ENCODE peak calls at places on chromosomes 6 and 20, in nine cellular contexts. One of them, this sample, is unnamed.

GRCh38 chr20:60512436-60512835 is 554.2 kb downstream of the CDH26 start:
- DNase-seq in stimulated activated naive CD8-positive, alpha-beta T cell treated with anti-CD3 and anti-CD28 coated beads, Interleukin-15, Interleukin-2, amounts not matched to agents 100 U/mL and 50 U/mL, for 24 hours: no peak
- DNase-seq in cardiac fibroblast: peak
- DNase-seq in skeletal muscle cell: peak
- DNase-seq in endothelial cell: no peak
- DNase-seq in H7: no peak
- DNase-seq in T-cell: no peak
- DNase-seq in GM18507: no peak
- DNase-seq in GM03348: peak
- DNase-seq in this sample: peak

GRCh38 chr20:34538671-34539123 is 19.8 kb upstream of the MAP1LC3A start:
- DNase-seq in stimulated activated naive CD8-positive, alpha-beta T cell treated with anti-CD3 and anti-CD28 coated beads, Interleukin-15, Interleukin-2, amounts not matched to agents 100 U/mL and 50 U/mL, for 24 hours: peak
- DNase-seq in cardiac fibroblast: peak
- DNase-seq in skeletal muscle cell: no peak
- DNase-seq in endothelial cell: peak
- DNase-seq in H7: peak
- DNase-seq in T-cell: peak
- DNase-seq in GM18507: peak
- DNase-seq in GM03348: peak
- DNase-seq in this sample: peak

GRCh38 chr6:167404385-167405049 is 79.6 kb downstream of the TTLL2 start:
- DNase-seq in stimulated activated naive CD8-positive, alpha-beta T cell treated with anti-CD3 and anti-CD28 coated beads, Interleukin-15, Interleukin-2, amounts not matched to agents 100 U/mL and 50 U/mL, for 24 hours: no peak
- DNase-seq in cardiac fibroblast: no peak
- DNase-seq in skeletal muscle cell: no peak
- DNase-seq in endothelial cell: no peak
- DNase-seq in H7: peak
- DNase-seq in T-cell: no peak
- DNase-seq in GM18507: no peak
- DNase-seq in GM03348: no peak
- DNase-seq in this sample: no peak

GRCh38 chr6:5125152-5126006 is 40.2 kb downstream of the PPP1R3G start:
- DNase-seq in stimulated activated naive CD8-positive, alpha-beta T cell treated with anti-CD3 and anti-CD28 coated beads, Interleukin-15, Interleukin-2, amounts not matched to agents 100 U/mL and 50 U/mL, for 24 hours: no peak
- DNase-seq in cardiac fibroblast: peak
- DNase-seq in skeletal muscle cell: peak
- DNase-seq in endothelial cell: no peak
- DNase-seq in H7: no peak
- DNase-seq in T-cell: no peak
- DNase-seq in GM18507: no peak
- DNase-seq in GM03348: peak
- DNase-seq in this sample: peak

GRCh38 chr6:18048953-18049630 is 61.7 kb upstream of the KIF13A start:
- DNase-seq in stimulated activated naive CD8-positive, alpha-beta T cell treated with anti-CD3 and anti-CD28 coated beads, Interleukin-15, Interleukin-2, amounts not matched to agents 100 U/mL and 50 U/mL, for 24 hours: no peak
- DNase-seq in cardiac fibroblast: no peak
- DNase-seq in skeletal muscle cell: no peak
- DNase-seq in endothelial cell: no peak
- DNase-seq in H7: no peak
- DNase-seq in T-cell: no peak
- DNase-seq in GM18507: no peak
- DNase-seq in GM03348: no peak
- DNase-seq in this sample: no peak

GRCh38 chr20:53857723-53858236 is 212.6 kb downstream of the BCAS1 start:
- DNase-seq in stimulated activated naive CD8-positive, alpha-beta T cell treated with anti-CD3 and anti-CD28 coated beads, Interleukin-15, Interleukin-2, amounts not matched to agents 100 U/mL and 50 U/mL, for 24 hours: no peak
- DNase-seq in cardiac fibroblast: no peak
- DNase-seq in skeletal muscle cell: no peak
- DNase-seq in endothelial cell: no peak
- DNase-seq in H7: peak
- DNase-seq in T-cell: no peak
- DNase-seq in GM18507: no peak
- DNase-seq in GM03348: no peak
- DNase-seq in this sample: no peak

GRCh38 chr6:106790935-106791334 is 161.6 kb downstream of the QRSL1 start:
- DNase-seq in stimulated activated naive CD8-positive, alpha-beta T cell treated with anti-CD3 and anti-CD28 coated beads, Interleukin-15, Interleukin-2, amounts not matched to agents 100 U/mL and 50 U/mL, for 24 hours: no peak
- DNase-seq in cardiac fibroblast: no peak
- DNase-seq in skeletal muscle cell: no peak
- DNase-seq in endothelial cell: no peak
- DNase-seq in H7: no peak
- DNase-seq in T-cell: no peak
- DNase-seq in GM18507: no peak
- DNase-seq in GM03348: no peak
- DNase-seq in this sample: no peak

GRCh38 chr6:128803911-128804310 is 79.0 kb upstream of the LAMA2 start:
- DNase-seq in stimulated activated naive CD8-positive, alpha-beta T cell treated with anti-CD3 and anti-CD28 coated beads, Interleukin-15, Interleukin-2, amounts not matched to agents 100 U/mL and 50 U/mL, for 24 hours: no peak
- DNase-seq in cardiac fibroblast: peak
- DNase-seq in skeletal muscle cell: peak
- DNase-seq in endothelial cell: no peak
- DNase-seq in H7: no peak
- DNase-seq in T-cell: no peak
- DNase-seq in GM18507: no peak
- DNase-seq in GM03348: no peak
- DNase-seq in this sample: peak

GRCh38 chr6:760982-761955 is 68.3 kb upstream of the EXOC2 start:
- DNase-seq in stimulated activated naive CD8-positive, alpha-beta T cell treated with anti-CD3 and anti-CD28 coated beads, Interleukin-15, Interleukin-2, amounts not matched to agents 100 U/mL and 50 U/mL, for 24 hours: no peak
- DNase-seq in cardiac fibroblast: no peak
- DNase-seq in skeletal muscle cell: no peak
- DNase-seq in endothelial cell: no peak
- DNase-seq in H7: peak
- DNase-seq in T-cell: no peak
- DNase-seq in GM18507: no peak
- DNase-seq in GM03348: no peak
- DNase-seq in this sample: no peak

GRCh38 chr6:48560408-48560807 is 449.4 kb upstream of the PTCHD4 start:
- DNase-seq in stimulated activated naive CD8-positive, alpha-beta T cell treated with anti-CD3 and anti-CD28 coated beads, Interleukin-15, Interleukin-2, amounts not matched to agents 100 U/mL and 50 U/mL, for 24 hours: no peak
- DNase-seq in cardiac fibroblast: peak
- DNase-seq in skeletal muscle cell: peak
- DNase-seq in endothelial cell: no peak
- DNase-seq in H7: no peak
- DNase-seq in T-cell: no peak
- DNase-seq in GM18507: no peak
- DNase-seq in GM03348: peak
- DNase-seq in this sample: peak

GRCh38 chr6:161222706-161223234 is 51.1 kb downstream of the AGPAT4 start:
- DNase-seq in stimulated activated naive CD8-positive, alpha-beta T cell treated with anti-CD3 and anti-CD28 coated beads, Interleukin-15, Interleukin-2, amounts not matched to agents 100 U/mL and 50 U/mL, for 24 hours: no peak
- DNase-seq in cardiac fibroblast: no peak
- DNase-seq in skeletal muscle cell: no peak
- DNase-seq in endothelial cell: no peak
- DNase-seq in H7: no peak
- DNase-seq in T-cell: no peak
- DNase-seq in GM18507: no peak
- DNase-seq in GM03348: no peak
- DNase-seq in this sample: no peak

GRCh38 chr20:52001999-52002666 is 189.4 kb downstream of the ZFP64 start:
- DNase-seq in stimulated activated naive CD8-positive, alpha-beta T cell treated with anti-CD3 and anti-CD28 coated beads, Interleukin-15, Interleukin-2, amounts not matched to agents 100 U/mL and 50 U/mL, for 24 hours: no peak
- DNase-seq in cardiac fibroblast: peak
- DNase-seq in skeletal muscle cell: no peak
- DNase-seq in endothelial cell: peak
- DNase-seq in H7: peak
- DNase-seq in T-cell: no peak
- DNase-seq in GM18507: no peak
- DNase-seq in GM03348: no peak
- DNase-seq in this sample: no peak

GRCh38 chr6:444653-445275 is 53.2 kb downstream of the IRF4 start:
- DNase-seq in stimulated activated naive CD8-positive, alpha-beta T cell treated with anti-CD3 and anti-CD28 coated beads, Interleukin-15, Interleukin-2, amounts not matched to agents 100 U/mL and 50 U/mL, for 24 hours: peak
- DNase-seq in cardiac fibroblast: no peak
- DNase-seq in skeletal muscle cell: no peak
- DNase-seq in endothelial cell: no peak
- DNase-seq in H7: no peak
- DNase-seq in T-cell: peak
- DNase-seq in GM18507: no peak
- DNase-seq in GM03348: no peak
- DNase-seq in this sample: no peak

GRCh38 chr6:40755046-40755681 is 168.0 kb upstream of the LRFN2 start:
- DNase-seq in stimulated activated naive CD8-positive, alpha-beta T cell treated with anti-CD3 and anti-CD28 coated beads, Interleukin-15, Interleukin-2, amounts not matched to agents 100 U/mL and 50 U/mL, for 24 hours: no peak
- DNase-seq in cardiac fibroblast: peak
- DNase-seq in skeletal muscle cell: peak
- DNase-seq in endothelial cell: no peak
- DNase-seq in H7: peak
- DNase-seq in T-cell: no peak
- DNase-seq in GM18507: no peak
- DNase-seq in GM03348: peak
- DNase-seq in this sample: peak

GRCh38 chr6:31578461-31579118 is 3.2 kb downstream of the TNF start:
- DNase-seq in stimulated activated naive CD8-positive, alpha-beta T cell treated with anti-CD3 and anti-CD28 coated beads, Interleukin-15, Interleukin-2, amounts not matched to agents 100 U/mL and 50 U/mL, for 24 hours: no peak
- DNase-seq in cardiac fibroblast: no peak
- DNase-seq in skeletal muscle cell: no peak
- DNase-seq in endothelial cell: no peak
- DNase-seq in H7: peak
- DNase-seq in T-cell: no peak
- DNase-seq in GM18507: no peak
- DNase-seq in GM03348: no peak
- DNase-seq in this sample: peak

GRCh38 chr20:48155231-48155630 is 369.9 kb upstream of the SULF2 start:
- DNase-seq in stimulated activated naive CD8-positive, alpha-beta T cell treated with anti-CD3 and anti-CD28 coated beads, Interleukin-15, Interleukin-2, amounts not matched to agents 100 U/mL and 50 U/mL, for 24 hours: no peak
- DNase-seq in cardiac fibroblast: no peak
- DNase-seq in skeletal muscle cell: no peak
- DNase-seq in endothelial cell: no peak
- DNase-seq in H7: no peak
- DNase-seq in T-cell: no peak
- DNase-seq in GM18507: no peak
- DNase-seq in GM03348: no peak
- DNase-seq in this sample: no peak

GRCh38 chr6:107506145-107506544 is 16.2 kb downstream of the SOBP start:
- DNase-seq in stimulated activated naive CD8-positive, alpha-beta T cell treated with anti-CD3 and anti-CD28 coated beads, Interleukin-15, Interleukin-2, amounts not matched to agents 100 U/mL and 50 U/mL, for 24 hours: no peak
- DNase-seq in cardiac fibroblast: no peak
- DNase-seq in skeletal muscle cell: no peak
- DNase-seq in endothelial cell: no peak
- DNase-seq in H7: no peak
- DNase-seq in T-cell: no peak
- DNase-seq in GM18507: no peak
- DNase-seq in GM03348: no peak
- DNase-seq in this sample: peak

GRCh38 chr20:34715384-34715783 is 11.2 kb downstream of the TP53INP2 start:
- DNase-seq in stimulated activated naive CD8-positive, alpha-beta T cell treated with anti-CD3 and anti-CD28 coated beads, Interleukin-15, Interleukin-2, amounts not matched to agents 100 U/mL and 50 U/mL, for 24 hours: no peak
- DNase-seq in cardiac fibroblast: peak
- DNase-seq in skeletal muscle cell: no peak
- DNase-seq in endothelial cell: no peak
- DNase-seq in H7: no peak
- DNase-seq in T-cell: no peak
- DNase-seq in GM18507: no peak
- DNase-seq in GM03348: peak
- DNase-seq in this sample: no peak

GRCh38 chr6:27268803-27269202 is 21.3 kb downstream of the PRSS16 start:
- DNase-seq in stimulated activated naive CD8-positive, alpha-beta T cell treated with anti-CD3 and anti-CD28 coated beads, Interleukin-15, Interleukin-2, amounts not matched to agents 100 U/mL and 50 U/mL, for 24 hours: no peak
- DNase-seq in cardiac fibroblast: no peak
- DNase-seq in skeletal muscle cell: no peak
- DNase-seq in endothelial cell: no peak
- DNase-seq in H7: no peak
- DNase-seq in T-cell: no peak
- DNase-seq in GM18507: no peak
- DNase-seq in GM03348: no peak
- DNase-seq in this sample: no peak

GRCh38 chr6:29813809-29814208 is 13.8 kb upstream of the HLA-G start:
- DNase-seq in stimulated activated naive CD8-positive, alpha-beta T cell treated with anti-CD3 and anti-CD28 coated beads, Interleukin-15, Interleukin-2, amounts not matched to agents 100 U/mL and 50 U/mL, for 24 hours: no peak
- DNase-seq in cardiac fibroblast: peak
- DNase-seq in skeletal muscle cell: no peak
- DNase-seq in endothelial cell: no peak
- DNase-seq in H7: no peak
- DNase-seq in T-cell: no peak
- DNase-seq in GM18507: no peak
- DNase-seq in GM03348: peak
- DNase-seq in this sample: peak

GRCh38 chr6:45256697-45257695 is 71.1 kb upstream of the RUNX2 start:
- DNase-seq in stimulated activated naive CD8-positive, alpha-beta T cell treated with anti-CD3 and anti-CD28 coated beads, Interleukin-15, Interleukin-2, amounts not matched to agents 100 U/mL and 50 U/mL, for 24 hours: no peak
- DNase-seq in cardiac fibroblast: peak
- DNase-seq in skeletal muscle cell: no peak
- DNase-seq in endothelial cell: no peak
- DNase-seq in H7: no peak
- DNase-seq in T-cell: no peak
- DNase-seq in GM18507: no peak
- DNase-seq in GM03348: no peak
- DNase-seq in this sample: no peak

This sample was measured in MCF 10A.